ENCODE peak calls at places on chromosomes 16 and 17, in six cellular contexts. I is IMR-90, Y is K562, K is A549, T is HepG2, P is GM12878. D is an unnamed sample.

GRCh38 chr16:69273009-69273408 is 38.1 kb upstream of the VPS4A start:
- DNase-seq in K (no peak), T (no peak), P (no peak), Y (no peak), I (peak), D (no peak)

GRCh38 chr17:2706911-2707510 is 4.6 kb downstream of the CLUH start:
- DNase-seq in P (no peak), T (no peak), Y (no peak), I (no peak), K (no peak), D (no peak)

GRCh38 chr16:3637371-3637923 is 17.0 kb upstream of the DNASE1 start:
- DNase-seq in Y (peak), K (no peak), T (peak), P (no peak), I (peak), D (no peak)

GRCh38 chr16:47907109-47907508 is 248.7 kb downstream of the ABCC12 start:
- DNase-seq in T (no peak), P (no peak), I (no peak), K (no peak), Y (no peak), D (no peak)

GRCh38 chr17:8997994-8998628 is 23.2 kb upstream of the NTN1 start:
- DNase-seq in T (peak), Y (peak), P (peak), K (peak), I (peak), D (peak)

GRCh38 chr16:3317315-3317999 is 12.2 kb downstream of the ZNF75A start:
- DNase-seq in Y (no peak), K (peak), I (peak), P (no peak), T (no peak), D (no peak)

GRCh38 chr17:2595736-2596135 is 2.3 kb downstream of the PAFAH1B1 start:
- DNase-seq in Y (no peak), T (no peak), P (no peak), K (no peak), I (no peak), D (no peak)

GRCh38 chr17:55314061-55314783 is 49.5 kb downstream of the HLF start:
- DNase-seq in T (no peak), K (no peak), P (no peak), Y (no peak), I (no peak), D (no peak)

GRCh38 chr17:77315551-77316190 is 174.9 kb downstream of the SEC14L1 start:
- DNase-seq in I (no peak), P (no peak), T (no peak), Y (no peak), K (no peak), D (no peak)

GRCh38 chr16:88264641-88265285 is 118.0 kb upstream of the ZNF469 start:
- DNase-seq in Y (peak), I (peak), T (peak), K (peak), P (peak), D (no peak)

GRCh38 chr17:60472449-60472848 is 50.2 kb downstream of the CHCT1 start:
- DNase-seq in K (no peak), P (no peak), Y (no peak), I (no peak), T (no peak), D (no peak)

GRCh38 chr16:54242199-54242598 is 44.4 kb downstream of the IRX3 start:
- DNase-seq in K (peak), T (peak), I (no peak), Y (peak), P (no peak), D (peak)

GRCh38 chr17:81877569-81877968 is 6.4 kb upstream of the ARHGDIA start:
- DNase-seq in I (no peak), T (no peak), P (no peak), K (no peak), Y (no peak), D (no peak)

GRCh38 chr17:17778308-17779014 is 58.3 kb downstream of the SREBF1 start:
- DNase-seq in Y (no peak), K (no peak), T (no peak), I (peak), P (no peak), D (no peak)

GRCh38 chr16:383326-384020 is 1.7 kb upstream of the PGAP6 start:
- DNase-seq in P (peak), Y (no peak), T (no peak), K (no peak), I (no peak), D (no peak)

GRCh38 chr16:65788434-65789147 is 577.9 kb upstream of the CDH5 start:
- DNase-seq in K (no peak), Y (no peak), I (no peak), T (no peak), P (no peak), D (no peak)

GRCh38 chr16:68085259-68086071 is at the start of gene NFATC3:
- DNase-seq in K (peak), P (no peak), Y (peak), T (peak), I (peak), D (peak)

GRCh38 chr16:55035956-55036355 is 105.3 kb downstream of the IRX5 start:
- DNase-seq in T (no peak), Y (no peak), I (peak), P (no peak), K (no peak), D (no peak)

GRCh38 chr17:61366076-61366714 is 33.4 kb upstream of the TBX2 start:
- DNase-seq in T (no peak), I (no peak), K (no peak), P (no peak), Y (no peak), D (no peak)

GRCh38 chr17:42695500-42695899 is 13.2 kb downstream of the CNTNAP1 start:
- DNase-seq in K (no peak), P (no peak), Y (no peak), I (no peak), T (no peak), D (no peak)

GRCh38 chr17:28750178-28751047 is 6.6 kb downstream of the TRAF4 start:
- DNase-seq in I (peak), K (peak), T (peak), P (peak), Y (peak), D (peak)

GRCh38 chr16:79316004-79316458 is 284.5 kb downstream of the MAF start:
- DNase-seq in Y (no peak), P (peak), K (no peak), T (no peak), I (no peak), D (no peak)

GRCh38 chr17:42531455-42532354 is 4.3 kb upstream of the NAGLU start:
- DNase-seq in P (no peak), Y (peak), I (peak), K (peak), T (peak), D (peak)

GRCh38 chr17:74960739-74961342 is 11.7 kb downstream of the HID1 start:
- DNase-seq in K (peak), T (peak), Y (peak), I (peak), P (no peak), D (peak)

GRCh38 chr17:67053438-67054000 is 9.2 kb downstream of the CACNG1 start:
- DNase-seq in K (no peak), I (no peak), Y (no peak), P (no peak), T (no peak), D (no peak)

GRCh38 chr17:67054608-67055007 is 10.3 kb downstream of the CACNG1 start:
- DNase-seq in P (no peak), T (no peak), K (no peak), I (no peak), Y (no peak), D (no peak)

GRCh38 chr17:67054011-67054591 is 9.7 kb downstream of the CACNG1 start:
- DNase-seq in P (no peak), K (no peak), I (no peak), Y (no peak), T (no peak), D (no peak)

GRCh38 chr17:67055811-67056745 is 11.7 kb downstream of the CACNG1 start:
- DNase-seq in K (no peak), T (no peak), Y (no peak), I (no peak), P (no peak), D (no peak)

DNA sequence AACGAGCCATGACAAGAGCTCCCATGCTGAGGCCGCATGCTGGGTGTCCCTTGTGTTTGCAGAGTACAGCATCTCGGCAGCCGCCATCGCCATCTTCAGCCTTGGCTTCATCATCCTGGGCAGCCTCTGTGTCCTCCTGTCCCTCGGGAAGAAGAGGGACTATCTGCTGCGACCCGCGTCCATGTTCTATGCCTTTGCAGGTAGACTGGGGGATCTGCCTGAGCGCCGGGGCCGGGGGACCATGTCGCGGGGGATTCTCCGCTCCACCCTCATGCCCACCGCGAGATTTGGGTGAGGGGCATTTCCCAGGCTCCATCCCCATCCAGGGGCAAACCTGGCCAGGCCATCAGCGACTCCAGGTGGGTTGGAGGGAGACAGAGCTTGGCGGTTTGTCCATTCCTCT is 10.7 kb downstream of the CACNG1 start:
- DNase-seq in T (no peak), K (no peak), Y (no peak), I (no peak), P (no peak), D (no peak)
- TF ChIP-seq BHLHE40 in T (no peak), K (no peak), Y (no peak), I (no peak), P (no peak), D (no peak)

GRCh38 chr17:39077252-39077651 is 74.2 kb downstream of the PLXDC1 start:
- DNase-seq in K (no peak), P (no peak), T (no peak), Y (no peak), I (no peak), D (no peak)
- TF ChIP-seq BHLHE40 in K (no peak), P (no peak), T (no peak), Y (no peak), I (no peak), D (no peak)

GRCh38 chr17:20127660-20128413 is 118.7 kb downstream of the SPECC1 start:
- DNase-seq in T (peak), K (peak), P (no peak), I (peak), Y (no peak), D (no peak)

DNA sequence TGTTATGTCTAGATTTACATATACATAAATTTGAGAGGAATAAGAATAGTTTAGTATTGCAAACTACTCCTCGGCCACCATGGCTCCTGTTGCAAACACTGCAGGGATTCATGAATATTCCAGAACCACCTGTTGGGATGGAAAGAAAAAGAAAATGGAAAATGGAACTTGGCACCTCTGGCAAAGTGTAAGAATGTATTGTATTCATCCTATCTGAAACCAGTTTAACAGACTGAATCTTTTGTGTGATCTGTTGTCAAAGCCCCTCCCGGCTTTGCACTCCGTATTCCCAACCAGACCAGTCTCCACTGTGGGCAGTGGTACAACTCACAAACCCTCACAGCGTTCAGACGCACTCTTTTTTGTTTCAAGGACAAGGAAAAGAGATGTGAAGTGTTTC is 124.4 kb downstream of the SPECC1 start:
- DNase-seq in I (no peak), T (no peak), K (no peak), Y (no peak), P (no peak), D (no peak)
- TF ChIP-seq BHLHE40 in I (no peak), T (no peak), K (no peak), Y (no peak), P (no peak), D (no peak)

GRCh38 chr17:31067699-31068184 is 27.0 kb upstream of the NF1 start:
- DNase-seq in K (peak), P (no peak), I (peak), T (peak), Y (no peak), D (no peak)
- TF ChIP-seq BHLHE40 in K (no peak), P (no peak), I (no peak), T (no peak), Y (no peak), D (no peak)

DNA sequence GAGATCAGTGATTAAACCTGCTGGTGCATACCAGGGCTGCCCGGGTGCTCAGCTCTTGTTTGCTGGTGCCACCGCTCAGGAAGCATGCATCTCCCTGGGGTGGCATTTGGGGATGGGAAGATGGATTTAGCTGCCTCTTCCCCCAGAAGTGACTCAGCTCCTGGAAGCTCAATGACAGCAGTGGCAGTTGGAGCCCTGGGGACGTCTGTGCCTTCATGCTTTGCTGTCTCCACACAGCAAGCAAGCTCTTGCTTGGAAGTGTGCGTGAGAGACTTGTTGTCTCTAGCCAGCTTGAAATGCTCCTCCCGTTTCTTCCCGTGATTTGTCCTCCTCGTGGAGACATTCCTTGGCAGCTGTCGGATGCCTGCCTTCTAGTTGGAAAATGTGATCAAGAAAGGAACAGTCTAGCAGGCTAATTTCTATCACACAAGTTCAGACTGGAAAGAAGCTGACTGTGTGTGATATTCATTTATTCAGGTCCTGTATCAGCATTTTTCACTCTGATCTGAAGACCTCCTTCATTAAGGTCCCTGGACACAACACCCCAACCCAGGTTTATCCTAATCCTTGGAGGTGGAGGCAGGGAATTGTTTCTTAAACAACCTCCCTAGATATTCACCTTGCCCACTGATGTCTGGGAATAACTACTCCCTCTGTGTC is 73.0 kb downstream of the BMERB1 start:
- DNase-seq in Y (no peak), T (no peak), P (no peak), K (peak), I (peak), D (no peak)
- TF ChIP-seq BHLHE40 in Y (no peak), T (no peak), P (no peak), K (no peak), I (no peak), D (no peak)

GRCh38 chr17:48192321-48192731 is 84.8 kb downstream of the SNX11 start:
- DNase-seq in T (no peak), Y (no peak), P (no peak), K (no peak), I (no peak), D (no peak)
- TF ChIP-seq BHLHE40 in T (no peak), Y (no peak), P (no peak), K (no peak), I (no peak), D (no peak)

GRCh38 chr16:81329947-81330346 is 15.2 kb downstream of the GAN start:
- DNase-seq in K (no peak), Y (no peak), P (no peak), T (no peak), I (no peak), D (no peak)

GRCh38 chr16:81333356-81333755 is 18.6 kb downstream of the GAN start:
- DNase-seq in P (no peak), Y (no peak), K (no peak), T (no peak), I (no peak), D (no peak)

GRCh38 chr16:81337097-81337496 is 22.3 kb downstream of the GAN start:
- DNase-seq in I (no peak), Y (no peak), K (no peak), T (no peak), P (no peak), D (no peak)

DNA sequence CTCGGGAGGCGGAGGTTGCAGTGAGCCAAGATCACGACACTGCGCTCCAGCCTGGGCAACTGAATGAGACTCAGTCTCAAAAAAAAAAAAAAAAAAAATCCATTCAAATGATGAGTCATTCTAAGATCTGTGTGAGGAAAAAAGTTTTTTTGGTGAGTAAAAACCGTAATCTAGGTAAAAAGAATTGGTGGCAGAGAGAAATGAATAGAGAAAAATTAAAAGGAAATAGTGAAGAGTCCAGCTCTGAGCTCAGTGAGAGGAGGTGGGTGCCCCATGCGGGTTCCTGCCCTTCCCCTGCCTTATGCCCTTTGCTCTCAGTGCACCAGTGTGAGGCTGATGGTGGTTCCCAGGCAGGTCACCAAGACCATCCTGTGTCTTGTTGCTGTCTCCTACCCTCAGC is 20.9 kb downstream of the GAN start:
- DNase-seq in Y (no peak), T (no peak), I (no peak), K (no peak), P (no peak), D (no peak)
- TF ChIP-seq BHLHE40 in Y (no peak), T (no peak), I (no peak), K (no peak), P (no peak), D (no peak)

DNA sequence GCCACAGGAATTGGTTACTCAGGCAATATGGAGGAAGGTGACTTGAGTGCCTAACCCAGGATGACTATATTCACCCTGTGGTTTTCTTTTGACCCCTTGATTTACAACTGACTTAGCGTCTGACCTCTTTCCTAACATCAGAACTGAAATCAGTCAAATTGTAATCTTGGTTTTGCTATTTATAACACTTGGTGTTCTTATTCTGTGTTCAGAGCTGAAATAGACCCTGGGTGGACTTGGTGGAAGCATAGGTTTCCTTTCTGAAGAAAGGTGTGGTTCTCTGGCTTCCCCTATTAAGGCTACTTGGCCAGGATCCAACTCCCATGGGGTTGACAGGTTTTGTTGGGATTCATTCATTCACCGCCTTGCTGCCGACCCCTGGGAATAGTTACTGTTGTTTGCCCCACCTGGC is 80.8 kb downstream of the CLEC16A start:
- DNase-seq in T (no peak), K (no peak), P (peak), Y (peak), I (no peak), D (no peak)
- TF ChIP-seq BHLHE40 in T (no peak), K (no peak), P (no peak), Y (no peak), I (no peak), D (no peak)

D was measured in HEK293T.